ENCODE peak calls at places on chromosomes 13 and 19, in five cellular contexts. D, H, Q, B and T are unnamed samples.

GRCh38 chr19:58054792-58055482 is 4.1 kb upstream of the ZNF135 start:
- DNase-seq in Q (peak), D (peak), H (peak), B (no peak), T (no peak)

GRCh38 chr13:45341799-45342584 is 1.0 kb upstream of the TPT1 start:
- DNase-seq in Q (peak), D (no peak), H (peak), B (no peak), T (no peak)

GRCh38 chr13:45207319-45207718 is 6.5 kb upstream of the KCTD4 start:
- DNase-seq in D (peak), B (no peak), Q (no peak), H (no peak), T (no peak)

GRCh38 chr19:16497042-16497441 is 848 bp downstream of the C19orf44 start:
- DNase-seq in B (no peak), D (no peak), H (no peak), Q (no peak), T (no peak)

GRCh38 chr13:33379597-33379996 is 94.0 kb upstream of the STARD13 start:
- DNase-seq in B (no peak), Q (no peak), D (no peak), H (no peak), T (no peak)

GRCh38 chr19:46551175-46551574 is 50.0 kb upstream of the CALM3 start:
- DNase-seq in Q (no peak), D (no peak), H (no peak), B (no peak), T (no peak)

GRCh38 chr19:4393947-4394590 is 6.3 kb downstream of the SH3GL1 start:
- DNase-seq in B (no peak), Q (no peak), D (no peak), H (peak), T (no peak)

GRCh38 chr13:98987275-98987674 is 9.4 kb upstream of the DOCK9 start:
- DNase-seq in D (no peak), Q (no peak), H (no peak), B (no peak), T (no peak)

GRCh38 chr19:7830272-7830771 is 304 bp downstream of the EVI5L start:
- DNase-seq in Q (no peak), D (no peak), H (no peak), B (no peak), T (no peak)

GRCh38 chr19:17289489-17289888 is 7.8 kb downstream of the ANKLE1 start:
- DNase-seq in H (peak), B (peak), D (peak), Q (peak), T (no peak)

GRCh38 chr19:10155834-10156233 is 36.1 kb upstream of the EIF3G start:
- DNase-seq in B (no peak), Q (peak), D (no peak), H (peak), T (no peak)

GRCh38 chr19:711224-711623 is 2.5 kb downstream of the PALM start:
- DNase-seq in B (no peak), H (no peak), D (no peak), Q (no peak), T (no peak)

GRCh38 chr19:53158119-53158656 is 665 bp downstream of the ZNF347 start:
- DNase-seq in B (no peak), H (peak), Q (peak), D (no peak), T (no peak)

GRCh38 chr19:18992696-18993095 is 40.6 kb downstream of the SUGP2 start:
- DNase-seq in B (no peak), Q (no peak), H (no peak), D (no peak), T (no peak)

GRCh38 chr19:10662384-10663251 is 8.5 kb downstream of the ILF3 start:
- DNase-seq in H (no peak), D (no peak), Q (no peak), B (no peak), T (no peak)

GRCh38 chr13:112688560-112689497 is 1.0 kb upstream of the ATP11A start:
- DNase-seq in H (peak), B (no peak), D (no peak), Q (no peak), T (no peak)

GRCh38 chr13:45219938-45220375 is 19.1 kb upstream of the KCTD4 start:
- DNase-seq in Q (peak), B (no peak), H (peak), D (peak), T (peak)

GRCh38 chr19:41327499-41328156 is 17.7 kb downstream of the CCDC97 start:
- DNase-seq in H (peak), B (peak), Q (peak), D (no peak), T (peak)

GRCh38 chr13:89554801-89555200 is 1792.7 kb upstream of the MIR17HG start:
- DNase-seq in B (no peak), H (no peak), D (no peak), Q (no peak), T (no peak)

GRCh38 chr13:77860621-77861020 is 58.0 kb downstream of the EDNRB start:
- DNase-seq in B (no peak), D (no peak), Q (peak), H (peak), T (no peak)